ENCODE peak calls at places on chromosomes 16 and 17, in six cellular contexts. M is heart left ventricle, R is H9, K is GM23338, Y is heart right ventricle, C is fibroblast of lung. I is an unnamed sample. For H3K27me3, the result is how much of the 10 kb centered on the place peaks cover.

GRCh38 chr17:7677388-7678067 is 9.8 kb downstream of the TP53 start:
- DNase-seq in M (no peak), R (peak), K (peak), Y (no peak), C (no peak), I (no peak)

GRCh38 chr16:50300942-50301625 is 34.7 kb downstream of the ADCY7 start:
- DNase-seq in M (no peak), R (no peak), K (no peak), Y (no peak), C (peak), I (no peak)

GRCh38 chr16:72597938-72598337 is 426.0 kb upstream of the PMFBP1 start:
- DNase-seq in M (no peak), R (no peak), K (no peak), Y (no peak), C (no peak), I (no peak)

GRCh38 chr16:11312718-11313492 is 31.8 kb upstream of the PRM1 start:
- DNase-seq in M (no peak), R (peak), K (peak), Y (no peak), C (peak), I (no peak)

GRCh38 chr17:848402-848801 is 66.2 kb downstream of the MRM3 start:
- DNase-seq in M (peak), R (no peak), K (no peak), Y (no peak), C (no peak), I (no peak)

GRCh38 chr17:28173801-28174200 is 131.3 kb downstream of the NLK start:
- DNase-seq in M (no peak), R (no peak), K (peak), Y (no peak), C (peak), I (no peak)

GRCh38 chr17:15210247-15210646 is 54.9 kb downstream of the PMP22 start:
- DNase-seq in M (no peak), R (no peak), K (no peak), Y (no peak), C (no peak), I (no peak)

GRCh38 chr16:14509055-14509454 is 121.0 kb downstream of the PARN start:
- DNase-seq in M (no peak), R (no peak), K (no peak), Y (no peak), C (peak), I (no peak)

GRCh38 chr17:81516439-81516838 is 3.8 kb upstream of the ACTG1 start:
- DNase-seq in M (no peak), R (peak), K (no peak), Y (peak), C (no peak), I (no peak)

GRCh38 chr17:8290043-8290442 is 1.6 kb downstream of the RANGRF start:
- DNase-seq in M (no peak), R (no peak), K (no peak), Y (no peak), C (no peak), I (no peak)

GRCh38 chr16:50603206-50604064 is 55.2 kb downstream of the NKD1 start:
- DNase-seq in M (no peak), R (no peak), K (no peak), Y (no peak), C (peak), I (no peak)

GRCh38 chr17:32489320-32490100 is 2.7 kb downstream of the CDK5R1 start:
- DNase-seq in M (no peak), R (no peak), K (no peak), Y (no peak), C (no peak), I (no peak)

GRCh38 chr17:1617620-1618174 is 10.9 kb downstream of the SLC43A2 start:
- DNase-seq in M (no peak), R (no peak), K (no peak), Y (no peak), C (peak), I (no peak)

GRCh38 chr17:58330997-58331814 is 2.6 kb upstream of the TSPOAP1 start:
- DNase-seq in M (peak), R (peak), K (peak), Y (no peak), C (no peak), I (no peak)

GRCh38 chr17:78412403-78412802 is 34.0 kb downstream of the PGS1 start:
- DNase-seq in M (no peak), R (no peak), K (peak), Y (no peak), C (peak), I (no peak)

GRCh38 chr16:75398333-75398732 is 35.0 kb downstream of the CFDP1 start:
- DNase-seq in M (no peak), R (no peak), K (no peak), Y (no peak), C (no peak), I (no peak)

GRCh38 chr16:71637398-71637797 is 11.4 kb downstream of the MARVELD3 start:
- DNase-seq in M (no peak), R (peak), K (peak), Y (no peak), C (peak), I (peak)

GRCh38 chr16:75113541-75114121 is 2.9 kb downstream of the LDHD start:
- DNase-seq in M (no peak), R (no peak), K (no peak), Y (no peak), C (no peak), I (no peak)

GRCh38 chr16:55660776-55661175 is 5.0 kb downstream of the SLC6A2 start:
- DNase-seq in M (no peak), R (no peak), K (peak), Y (no peak), C (no peak), I (no peak)

GRCh38 chr17:73196500-73196899 is 3.6 kb downstream of the COG1 start:
- DNase-seq in M (peak), R (peak), K (peak), Y (peak), C (peak), I (no peak)

GRCh38 chr17:19756551-19756950 is 8.5 kb upstream of the ALDH3A1 start:
- DNase-seq in M (no peak), R (no peak), K (no peak), Y (no peak), C (no peak), I (no peak)

GRCh38 chr17:36824678-36825091 is 112.6 kb upstream of the LHX1 start:
- DNase-seq in M (no peak), R (no peak), K (no peak), Y (no peak), C (no peak), I (no peak)

GRCh38 chr16:83998091-83998490 is 30.0 kb downstream of the NECAB2 start:
- DNase-seq in M (no peak), R (no peak), K (no peak), Y (no peak), C (no peak), I (no peak)
- H3K27me3 ChIP-seq in M (under half), R (under half), K (under half), Y (under half), C (under half), I (under half)

DNA sequence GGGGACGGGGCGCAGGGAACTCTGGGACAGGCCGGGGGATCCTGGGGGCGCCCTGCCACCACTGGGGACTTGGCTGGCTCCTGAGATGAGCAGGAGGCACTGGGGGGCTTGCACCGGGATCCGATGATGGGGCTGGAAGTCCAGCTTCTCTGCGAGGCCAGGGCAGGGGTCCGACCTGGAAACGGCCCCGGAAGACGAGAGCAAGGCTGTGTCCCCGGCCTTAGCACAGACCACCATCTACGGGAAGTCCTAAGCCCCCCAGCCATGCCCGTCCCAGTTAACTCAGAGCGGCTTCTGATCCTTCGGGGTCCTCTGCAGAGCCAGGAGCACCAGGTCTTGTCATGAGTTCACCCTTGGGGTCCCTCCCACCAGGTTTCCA is 573 bp downstream of the CDT1 start:
- DNase-seq in M (no peak), R (no peak), K (no peak), Y (no peak), C (no peak), I (no peak)
- H3K27ac ChIP-seq in M (no peak), R (no peak), K (peak), Y (no peak), C (peak), I (no peak)

DNA sequence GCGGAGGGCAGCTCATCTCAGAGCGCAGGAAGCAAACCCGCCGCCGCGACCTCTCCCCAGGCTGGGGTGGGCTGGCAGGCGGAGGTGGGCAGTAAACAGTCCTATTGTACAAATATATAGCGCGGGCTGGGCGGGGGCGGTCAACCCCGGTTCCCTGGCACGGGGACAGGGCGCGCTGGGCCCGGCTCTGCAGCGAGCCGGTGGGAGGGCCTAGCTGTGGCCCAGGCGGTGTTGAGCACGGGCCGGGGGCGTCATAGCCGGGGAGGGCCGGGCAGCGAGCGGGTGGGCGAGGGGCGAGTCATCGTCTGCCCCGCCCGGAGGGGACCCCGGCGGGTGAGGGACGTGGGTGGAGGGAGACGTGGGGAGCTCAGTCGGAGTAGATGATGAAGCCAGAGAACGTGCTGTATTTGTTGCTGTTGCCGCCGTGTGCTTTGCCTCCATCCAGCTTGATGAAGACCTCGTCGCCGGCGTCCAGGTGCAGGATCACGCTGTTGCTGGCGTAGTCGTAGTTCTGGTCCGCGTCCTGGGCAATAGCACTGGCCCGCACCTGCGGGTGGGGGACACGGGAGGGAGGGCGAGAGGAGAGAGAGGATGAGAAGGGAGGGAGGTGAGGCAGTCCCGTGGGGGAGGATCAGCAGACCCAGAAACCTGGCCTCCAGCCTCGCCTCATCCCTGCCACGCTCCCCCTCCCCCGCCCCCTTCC is 8.1 kb downstream of the C1QL1 start:
- DNase-seq in M (no peak), R (peak), K (peak), Y (no peak), C (no peak), I (no peak)
- H3K27me3 ChIP-seq in M (under half), R (under half), K (half or more), Y (half or more), C (under half), I (under half)

GRCh38 chr16:59527206-59527997 is 793.3 kb upstream of the GOT2 start:
- DNase-seq in M (no peak), R (no peak), K (no peak), Y (no peak), C (peak), I (peak)
- H3K27ac ChIP-seq in M (no peak), R (no peak), K (no peak), Y (no peak), C (no peak), I (no peak)